ENCODE peak calls at places on chromosomes 2 and 18, in four cellular contexts. One of them, this sample, is unnamed.

GRCh38 chr18:69469444-69469919 is 68.8 kb downstream of the DOK6 start:
- DNase-seq in T follicular helper cell: peak; percentile 18
- DNase-seq in kidney tubule cell: peak; percentile 6
- DNase-seq in activated CD8-positive, alpha-beta memory T cell treated with anti-CD3 and anti-CD28 coated beads, Interleukin-2, amount 50 U/mL, for 48 hours: peak; percentile 60
- DNase-seq in this sample: no peak

GRCh38 chr18:50986360-50987087 is 18.7 kb downstream of the ELAC1 start:
- DNase-seq in kidney tubule cell: peak; percentile 83
- DNase-seq in activated CD8-positive, alpha-beta memory T cell treated with anti-CD3 and anti-CD28 coated beads, Interleukin-2, amount 50 U/mL, for 48 hours: no peak
- DNase-seq in T follicular helper cell: no peak
- DNase-seq in this sample: no peak

GRCh38 chr2:166321076-166321475 is 54.7 kb downstream of the SCN9A start:
- DNase-seq in activated CD8-positive, alpha-beta memory T cell treated with anti-CD3 and anti-CD28 coated beads, Interleukin-2, amount 50 U/mL, for 48 hours: no peak
- DNase-seq in T follicular helper cell: no peak
- DNase-seq in kidney tubule cell: no peak
- DNase-seq in this sample: no peak

GRCh38 chr2:197705912-197706838 is 1.0 kb downstream of the MARS2 start:
- DNase-seq in activated CD8-positive, alpha-beta memory T cell treated with anti-CD3 and anti-CD28 coated beads, Interleukin-2, amount 50 U/mL, for 48 hours: no peak
- DNase-seq in kidney tubule cell: peak; percentile 46
- DNase-seq in T follicular helper cell: no peak
- DNase-seq in this sample: peak; percentile 25

GRCh38 chr18:8847066-8847755 is 141.9 kb downstream of the MTCL1 start:
- DNase-seq in kidney tubule cell: peak; percentile 32
- DNase-seq in T follicular helper cell: no peak
- DNase-seq in activated CD8-positive, alpha-beta memory T cell treated with anti-CD3 and anti-CD28 coated beads, Interleukin-2, amount 50 U/mL, for 48 hours: no peak
- DNase-seq in this sample: no peak

GRCh38 chr2:70161069-70161534 is 29.7 kb downstream of the C2orf42 start:
- DNase-seq in kidney tubule cell: peak; percentile 91
- DNase-seq in T follicular helper cell: no peak
- DNase-seq in activated CD8-positive, alpha-beta memory T cell treated with anti-CD3 and anti-CD28 coated beads, Interleukin-2, amount 50 U/mL, for 48 hours: no peak
- DNase-seq in this sample: no peak

GRCh38 chr2:38074047-38074774 is 1.7 kb downstream of the CYP1B1 start:
- DNase-seq in T follicular helper cell: no peak
- DNase-seq in kidney tubule cell: no peak
- DNase-seq in activated CD8-positive, alpha-beta memory T cell treated with anti-CD3 and anti-CD28 coated beads, Interleukin-2, amount 50 U/mL, for 48 hours: no peak
- DNase-seq in this sample: no peak

GRCh38 chr18:48539406-48540328 is 836 bp downstream of the CTIF start:
- DNase-seq in kidney tubule cell: peak; percentile 50
- DNase-seq in activated CD8-positive, alpha-beta memory T cell treated with anti-CD3 and anti-CD28 coated beads, Interleukin-2, amount 50 U/mL, for 48 hours: peak; percentile 64
- DNase-seq in T follicular helper cell: peak; percentile 9
- DNase-seq in this sample: peak; percentile 37

GRCh38 chr2:236352761-236353593 is 88.8 kb upstream of the ASB18 start:
- DNase-seq in kidney tubule cell: peak; percentile 33
- DNase-seq in T follicular helper cell: no peak
- DNase-seq in activated CD8-positive, alpha-beta memory T cell treated with anti-CD3 and anti-CD28 coated beads, Interleukin-2, amount 50 U/mL, for 48 hours: no peak
- DNase-seq in this sample: peak; percentile 65

GRCh38 chr18:12308386-12309100 is 502 bp downstream of the TUBB6 start:
- DNase-seq in kidney tubule cell: peak; percentile 89
- DNase-seq in activated CD8-positive, alpha-beta memory T cell treated with anti-CD3 and anti-CD28 coated beads, Interleukin-2, amount 50 U/mL, for 48 hours: peak; percentile 69
- DNase-seq in T follicular helper cell: no peak
- DNase-seq in this sample: no peak

GRCh38 chr2:235639387-235639786 is 145.5 kb downstream of the AGAP1 start:
- DNase-seq in kidney tubule cell: peak; percentile 70
- DNase-seq in T follicular helper cell: no peak
- DNase-seq in activated CD8-positive, alpha-beta memory T cell treated with anti-CD3 and anti-CD28 coated beads, Interleukin-2, amount 50 U/mL, for 48 hours: no peak
- DNase-seq in this sample: no peak

GRCh38 chr2:239461551-239462515 is 61.0 kb upstream of the HDAC4 start:
- DNase-seq in T follicular helper cell: no peak
- DNase-seq in activated CD8-positive, alpha-beta memory T cell treated with anti-CD3 and anti-CD28 coated beads, Interleukin-2, amount 50 U/mL, for 48 hours: peak; percentile 18
- DNase-seq in kidney tubule cell: peak; percentile 54
- DNase-seq in this sample: no peak

GRCh38 chr18:45337477-45337876 is 277.8 kb upstream of the SLC14A2 start:
- DNase-seq in kidney tubule cell: no peak
- DNase-seq in activated CD8-positive, alpha-beta memory T cell treated with anti-CD3 and anti-CD28 coated beads, Interleukin-2, amount 50 U/mL, for 48 hours: no peak
- DNase-seq in T follicular helper cell: no peak
- DNase-seq in this sample: no peak

GRCh38 chr18:29012874-29013273 is 835.9 kb upstream of the CDH2 start:
- DNase-seq in kidney tubule cell: no peak
- DNase-seq in activated CD8-positive, alpha-beta memory T cell treated with anti-CD3 and anti-CD28 coated beads, Interleukin-2, amount 50 U/mL, for 48 hours: no peak
- DNase-seq in T follicular helper cell: no peak
- DNase-seq in this sample: no peak

GRCh38 chr18:70287731-70288130 is 1.1 kb upstream of the SOCS6 start:
- DNase-seq in T follicular helper cell: no peak
- DNase-seq in kidney tubule cell: no peak
- DNase-seq in activated CD8-positive, alpha-beta memory T cell treated with anti-CD3 and anti-CD28 coated beads, Interleukin-2, amount 50 U/mL, for 48 hours: no peak
- DNase-seq in this sample: no peak

This sample was measured in NCI-H526.